ENCODE peak calls at places on chromosomes 12 and 14, in five cellular contexts. One of them, this sample, is unnamed.

GRCh38 chr14:74083161-74083560 is 1.1 kb downstream of the ALDH6A1 start:
- DNase-seq in HCEC 1CT: no peak
- DNase-seq in AG04449: no peak
- DNase-seq in HEK293T: no peak
- DNase-seq in NCI-H1092: no peak
- DNase-seq in this sample: no peak

GRCh38 chr12:52351196-52352059 is 15.9 kb downstream of the KRT85 start:
- DNase-seq in HCEC 1CT: no peak
- DNase-seq in AG04449: no peak
- DNase-seq in HEK293T: no peak
- DNase-seq in NCI-H1092: no peak
- DNase-seq in this sample: peak

GRCh38 chr14:41868396-41868795 is 261.7 kb downstream of the LRFN5 start:
- DNase-seq in HCEC 1CT: no peak
- DNase-seq in AG04449: no peak
- DNase-seq in HEK293T: no peak
- DNase-seq in NCI-H1092: no peak
- DNase-seq in this sample: no peak

GRCh38 chr12:8697120-8697475 is 693 bp upstream of the RIMKLB start:
- DNase-seq in HCEC 1CT: peak
- DNase-seq in AG04449: no peak
- DNase-seq in HEK293T: no peak
- DNase-seq in NCI-H1092: peak
- DNase-seq in this sample: no peak

GRCh38 chr14:72781476-72782181 is 112.3 kb downstream of the DPF3 start:
- DNase-seq in HCEC 1CT: peak
- DNase-seq in AG04449: peak
- DNase-seq in HEK293T: no peak
- DNase-seq in NCI-H1092: no peak
- DNase-seq in this sample: no peak

GRCh38 chr14:86865934-86866333 is 1127.0 kb downstream of the GALC start:
- DNase-seq in HCEC 1CT: no peak
- DNase-seq in AG04449: no peak
- DNase-seq in HEK293T: no peak
- DNase-seq in NCI-H1092: no peak
- DNase-seq in this sample: no peak

GRCh38 chr12:94941440-94941862 is 62.0 kb downstream of the NDUFA12 start:
- DNase-seq in HCEC 1CT: peak
- DNase-seq in AG04449: peak
- DNase-seq in HEK293T: no peak
- DNase-seq in NCI-H1092: no peak
- DNase-seq in this sample: no peak

GRCh38 chr12:124392991-124393790 is 98.3 kb downstream of the RFLNA start:
- DNase-seq in HCEC 1CT: peak
- DNase-seq in AG04449: no peak
- DNase-seq in HEK293T: no peak
- DNase-seq in NCI-H1092: peak
- DNase-seq in this sample: no peak

GRCh38 chr12:52370906-52371608 is 3.8 kb upstream of the KRT85 start:
- DNase-seq in HCEC 1CT: no peak
- DNase-seq in AG04449: no peak
- DNase-seq in HEK293T: no peak
- DNase-seq in NCI-H1092: no peak
- DNase-seq in this sample: no peak

GRCh38 chr14:58650857-58651256 is 13.1 kb downstream of the DACT1 start:
- DNase-seq in HCEC 1CT: no peak
- DNase-seq in AG04449: no peak
- DNase-seq in HEK293T: no peak
- DNase-seq in NCI-H1092: no peak
- DNase-seq in this sample: no peak

GRCh38 chr12:77153706-77154105 is 88.3 kb upstream of the E2F7 start:
- DNase-seq in HCEC 1CT: peak
- DNase-seq in AG04449: no peak
- DNase-seq in HEK293T: no peak
- DNase-seq in NCI-H1092: no peak
- DNase-seq in this sample: no peak

GRCh38 chr14:103097244-103097993 is 2.9 kb downstream of the EXOC3L4 start:
- DNase-seq in HCEC 1CT: no peak
- DNase-seq in AG04449: no peak
- DNase-seq in HEK293T: no peak
- DNase-seq in NCI-H1092: no peak
- DNase-seq in this sample: no peak

GRCh38 chr14:24243336-24243836 is 963 bp upstream of the TINF2 start:
- DNase-seq in HCEC 1CT: no peak
- DNase-seq in AG04449: no peak
- DNase-seq in HEK293T: no peak
- DNase-seq in NCI-H1092: no peak
- DNase-seq in this sample: no peak

GRCh38 chr14:63787995-63788946 is 60.4 kb upstream of the SGPP1 start:
- DNase-seq in HCEC 1CT: peak
- DNase-seq in AG04449: no peak
- DNase-seq in HEK293T: no peak
- DNase-seq in NCI-H1092: no peak
- DNase-seq in this sample: no peak

GRCh38 chr12:89880695-89881350 is 172.2 kb upstream of the ATP2B1 start:
- DNase-seq in HCEC 1CT: no peak
- DNase-seq in AG04449: no peak
- DNase-seq in HEK293T: no peak
- DNase-seq in NCI-H1092: no peak
- DNase-seq in this sample: peak

GRCh38 chr12:29230800-29231560 is 81.9 kb downstream of the FAR2 start:
- DNase-seq in HCEC 1CT: no peak
- DNase-seq in AG04449: no peak
- DNase-seq in HEK293T: no peak
- DNase-seq in NCI-H1092: no peak
- DNase-seq in this sample: no peak

GRCh38 chr12:33322519-33322918 is 117.1 kb downstream of the SYT10 start:
- DNase-seq in HCEC 1CT: no peak
- DNase-seq in AG04449: no peak
- DNase-seq in HEK293T: no peak
- DNase-seq in NCI-H1092: no peak
- DNase-seq in this sample: no peak

GRCh38 chr14:31934767-31935266 is 142.3 kb upstream of the ARHGAP5 start:
- DNase-seq in HCEC 1CT: peak
- DNase-seq in AG04449: no peak
- DNase-seq in HEK293T: peak
- DNase-seq in NCI-H1092: peak
- DNase-seq in this sample: no peak

GRCh38 chr12:46574853-46575252 is 202.3 kb upstream of the SLC38A2 start:
- DNase-seq in HCEC 1CT: no peak
- DNase-seq in AG04449: no peak
- DNase-seq in HEK293T: no peak
- DNase-seq in NCI-H1092: no peak
- DNase-seq in this sample: no peak

GRCh38 chr14:58239259-58240210 is 5.1 kb upstream of the PSMA3 start:
- DNase-seq in HCEC 1CT: peak
- DNase-seq in AG04449: no peak
- DNase-seq in HEK293T: peak
- DNase-seq in NCI-H1092: peak
- DNase-seq in this sample: peak